ENCODE peak calls at places on chromosome X, in four cellular contexts. One of them, this sample, is unnamed.

GRCh38 chrX:85065512-85066198 is 62.0 kb downstream of the APOOL start:
- DNase-seq in CD8-positive, alpha-beta T cell: no peak
- DNase-seq in lower lobe of right lung: no peak
- DNase-seq in choroid plexus epithelial cell: no peak
- DNase-seq in this sample: no peak

GRCh38 chrX:46628406-46629371 is 55.1 kb downstream of the CHST7 start:
- DNase-seq in choroid plexus epithelial cell: peak
- DNase-seq in CD8-positive, alpha-beta T cell: no peak
- DNase-seq in lower lobe of right lung: peak
- DNase-seq in this sample: no peak

GRCh38 chrX:331145-331771 is 12.7 kb upstream of the GTPBP6 start:
- DNase-seq in CD8-positive, alpha-beta T cell: no peak
- DNase-seq in choroid plexus epithelial cell: peak
- DNase-seq in lower lobe of right lung: peak
- DNase-seq in this sample: no peak

GRCh38 chrX:44747317-44747716 is 96.5 kb upstream of the DUSP21 start:
- DNase-seq in CD8-positive, alpha-beta T cell: no peak
- DNase-seq in lower lobe of right lung: no peak
- DNase-seq in choroid plexus epithelial cell: peak
- DNase-seq in this sample: no peak

GRCh38 chrX:77398341-77398740 is 48.8 kb upstream of the FGF16 start:
- DNase-seq in CD8-positive, alpha-beta T cell: no peak
- DNase-seq in lower lobe of right lung: no peak
- DNase-seq in choroid plexus epithelial cell: no peak
- DNase-seq in this sample: no peak

GRCh38 chrX:131830400-131831184 is 192.5 kb upstream of the STK26 start:
- DNase-seq in lower lobe of right lung: peak
- DNase-seq in choroid plexus epithelial cell: peak
- DNase-seq in CD8-positive, alpha-beta T cell: peak
- DNase-seq in this sample: peak

GRCh38 chrX:63656871-63657580 is 128.0 kb downstream of the ARHGEF9 start:
- DNase-seq in CD8-positive, alpha-beta T cell: no peak
- DNase-seq in lower lobe of right lung: no peak
- DNase-seq in choroid plexus epithelial cell: peak
- DNase-seq in this sample: no peak

GRCh38 chrX:78517124-78517523 is 142.0 kb downstream of the RTL3 start:
- DNase-seq in choroid plexus epithelial cell: peak
- DNase-seq in lower lobe of right lung: no peak
- DNase-seq in CD8-positive, alpha-beta T cell: no peak
- DNase-seq in this sample: no peak

GRCh38 chrX:16771483-16772398 is 14.5 kb upstream of the TXLNG start:
- DNase-seq in choroid plexus epithelial cell: peak
- DNase-seq in lower lobe of right lung: no peak
- DNase-seq in CD8-positive, alpha-beta T cell: no peak
- DNase-seq in this sample: no peak

GRCh38 chrX:43655151-43655676 is 885 bp upstream of the MAOA start:
- DNase-seq in choroid plexus epithelial cell: peak
- DNase-seq in lower lobe of right lung: peak
- DNase-seq in CD8-positive, alpha-beta T cell: peak
- DNase-seq in this sample: peak

GRCh38 chrX:106899841-106900240 is 3.3 kb downstream of the RIPPLY1 start:
- DNase-seq in choroid plexus epithelial cell: no peak
- DNase-seq in lower lobe of right lung: no peak
- DNase-seq in CD8-positive, alpha-beta T cell: no peak
- DNase-seq in this sample: no peak

GRCh38 chrX:20968996-20969395 is 405.2 kb upstream of the CNKSR2 start:
- DNase-seq in lower lobe of right lung: no peak
- DNase-seq in CD8-positive, alpha-beta T cell: no peak
- DNase-seq in choroid plexus epithelial cell: peak
- DNase-seq in this sample: no peak

GRCh38 chrX:114611018-114611619 is 27.2 kb downstream of the HTR2C start:
- DNase-seq in lower lobe of right lung: no peak
- DNase-seq in choroid plexus epithelial cell: peak
- DNase-seq in CD8-positive, alpha-beta T cell: no peak
- DNase-seq in this sample: no peak

GRCh38 chrX:123392921-123393320 is 208.8 kb downstream of the GRIA3 start:
- DNase-seq in choroid plexus epithelial cell: no peak
- DNase-seq in CD8-positive, alpha-beta T cell: no peak
- DNase-seq in lower lobe of right lung: no peak
- DNase-seq in this sample: no peak

GRCh38 chrX:154603438-154604430 is 15.3 kb downstream of the CTAG1B start:
- DNase-seq in lower lobe of right lung: no peak
- DNase-seq in choroid plexus epithelial cell: peak
- DNase-seq in CD8-positive, alpha-beta T cell: peak
- DNase-seq in this sample: no peak

GRCh38 chrX:9758239-9758638 is 7.4 kb downstream of the GPR143 start:
- DNase-seq in CD8-positive, alpha-beta T cell: no peak
- DNase-seq in choroid plexus epithelial cell: no peak
- DNase-seq in lower lobe of right lung: no peak
- DNase-seq in this sample: no peak

GRCh38 chrX:86103061-86103460 is 45.2 kb upstream of the DACH2 start:
- DNase-seq in choroid plexus epithelial cell: peak
- DNase-seq in lower lobe of right lung: no peak
- DNase-seq in CD8-positive, alpha-beta T cell: no peak
- DNase-seq in this sample: no peak

GRCh38 chrX:82627568-82627967 is 880.5 kb upstream of the POU3F4 start:
- DNase-seq in lower lobe of right lung: no peak
- DNase-seq in choroid plexus epithelial cell: no peak
- DNase-seq in CD8-positive, alpha-beta T cell: no peak
- DNase-seq in this sample: no peak

GRCh38 chrX:68508799-68509198 is 9.9 kb downstream of the YIPF6 start:
- DNase-seq in choroid plexus epithelial cell: peak
- DNase-seq in lower lobe of right lung: no peak
- DNase-seq in CD8-positive, alpha-beta T cell: no peak
- DNase-seq in this sample: no peak

GRCh38 chrX:132564026-132564425 is 75.2 kb upstream of the MBNL3 start:
- DNase-seq in CD8-positive, alpha-beta T cell: no peak
- DNase-seq in lower lobe of right lung: no peak
- DNase-seq in choroid plexus epithelial cell: no peak
- DNase-seq in this sample: no peak

GRCh38 chrX:71178908-71179307 is 34.3 kb downstream of the NLGN3 start:
- DNase-seq in choroid plexus epithelial cell: peak
- DNase-seq in lower lobe of right lung: peak
- DNase-seq in CD8-positive, alpha-beta T cell: peak
- DNase-seq in this sample: peak

GRCh38 chrX:40171513-40172168 is 73.9 kb upstream of the BCOR start:
- DNase-seq in choroid plexus epithelial cell: peak
- DNase-seq in CD8-positive, alpha-beta T cell: peak
- DNase-seq in lower lobe of right lung: no peak
- DNase-seq in this sample: no peak

GRCh38 chrX:73127700-73128241 is 48.5 kb upstream of the PABPC1L2A start:
- DNase-seq in CD8-positive, alpha-beta T cell: no peak
- DNase-seq in lower lobe of right lung: no peak
- DNase-seq in choroid plexus epithelial cell: no peak
- DNase-seq in this sample: no peak

GRCh38 chrX:72409993-72410392 is 104.3 kb upstream of the CITED1 start:
- DNase-seq in lower lobe of right lung: no peak
- DNase-seq in CD8-positive, alpha-beta T cell: no peak
- DNase-seq in choroid plexus epithelial cell: no peak
- DNase-seq in this sample: no peak

GRCh38 chrX:52558140-52558539 is 41.3 kb upstream of the XAGE1B start:
- DNase-seq in CD8-positive, alpha-beta T cell: no peak
- DNase-seq in lower lobe of right lung: no peak
- DNase-seq in choroid plexus epithelial cell: no peak
- DNase-seq in this sample: no peak

GRCh38 chrX:38379088-38379487 is 26.7 kb downstream of the OTC start:
- DNase-seq in choroid plexus epithelial cell: peak
- DNase-seq in CD8-positive, alpha-beta T cell: no peak
- DNase-seq in lower lobe of right lung: no peak
- DNase-seq in this sample: no peak

GRCh38 chrX:143580266-143580665 is 55.6 kb downstream of the SLITRK4 start:
- DNase-seq in CD8-positive, alpha-beta T cell: no peak
- DNase-seq in choroid plexus epithelial cell: no peak
- DNase-seq in lower lobe of right lung: no peak
- DNase-seq in this sample: no peak

GRCh38 chrX:136473663-136474062 is 14.1 kb upstream of the BRS3 start:
- DNase-seq in CD8-positive, alpha-beta T cell: no peak
- DNase-seq in choroid plexus epithelial cell: no peak
- DNase-seq in lower lobe of right lung: no peak
- DNase-seq in this sample: no peak

GRCh38 chrX:136467321-136467720 is 20.4 kb upstream of the BRS3 start:
- DNase-seq in CD8-positive, alpha-beta T cell: no peak
- DNase-seq in choroid plexus epithelial cell: no peak
- DNase-seq in lower lobe of right lung: no peak
- DNase-seq in this sample: no peak

GRCh38 chrX:136464589-136464988 is 23.2 kb upstream of the BRS3 start:
- DNase-seq in choroid plexus epithelial cell: no peak
- DNase-seq in lower lobe of right lung: no peak
- DNase-seq in CD8-positive, alpha-beta T cell: no peak
- DNase-seq in this sample: no peak

GRCh38 chrX:136468391-136469103 is 19.2 kb upstream of the BRS3 start:
- DNase-seq in choroid plexus epithelial cell: no peak
- DNase-seq in lower lobe of right lung: no peak
- DNase-seq in CD8-positive, alpha-beta T cell: no peak
- DNase-seq in this sample: no peak
- TF ChIP-seq CTCF in choroid plexus epithelial cell: no peak
- TF ChIP-seq CTCF in lower lobe of right lung: no peak
- TF ChIP-seq CTCF in CD8-positive, alpha-beta T cell: no peak
- TF ChIP-seq CTCF in this sample: no peak

DNA sequence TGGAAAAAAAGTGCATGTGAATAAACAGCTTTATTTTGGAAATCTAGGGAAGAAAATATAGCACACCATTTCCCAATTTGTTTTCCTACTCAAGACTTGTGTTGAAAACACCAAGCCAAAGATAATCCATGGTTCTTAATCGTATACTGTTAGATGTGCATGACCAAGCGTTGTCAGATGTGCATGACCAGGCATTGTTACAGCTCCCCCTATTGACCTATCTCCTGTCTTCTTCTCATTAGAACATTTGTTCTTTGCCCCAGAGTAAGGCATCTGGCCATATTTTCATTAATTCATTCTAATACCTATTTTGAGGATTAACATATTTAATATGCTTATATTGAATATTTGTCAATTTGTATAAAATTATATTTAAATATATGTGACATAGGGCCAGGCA is 14.4 kb upstream of the VCX start:
- DNase-seq in CD8-positive, alpha-beta T cell: no peak
- DNase-seq in choroid plexus epithelial cell: no peak
- DNase-seq in lower lobe of right lung: no peak
- DNase-seq in this sample: no peak
- TF ChIP-seq CTCF in CD8-positive, alpha-beta T cell: no peak
- TF ChIP-seq CTCF in choroid plexus epithelial cell: no peak
- TF ChIP-seq CTCF in lower lobe of right lung: no peak
- TF ChIP-seq CTCF in this sample: no peak

GRCh38 chrX:151393514-151393913 is 3.5 kb upstream of the VMA21 start:
- DNase-seq in CD8-positive, alpha-beta T cell: peak
- DNase-seq in lower lobe of right lung: no peak
- DNase-seq in choroid plexus epithelial cell: peak
- DNase-seq in this sample: peak

GRCh38 chrX:151397741-151398070 is 700 bp downstream of the VMA21 start:
- DNase-seq in CD8-positive, alpha-beta T cell: no peak
- DNase-seq in choroid plexus epithelial cell: peak
- DNase-seq in lower lobe of right lung: no peak
- DNase-seq in this sample: no peak

GRCh38 chrX:151396042-151396826 is 772 bp upstream of the VMA21 start:
- DNase-seq in CD8-positive, alpha-beta T cell: peak
- DNase-seq in choroid plexus epithelial cell: peak
- DNase-seq in lower lobe of right lung: peak
- DNase-seq in this sample: no peak

GRCh38 chrX:151398346-151398745 is 1.3 kb downstream of the VMA21 start:
- DNase-seq in CD8-positive, alpha-beta T cell: no peak
- DNase-seq in lower lobe of right lung: no peak
- DNase-seq in choroid plexus epithelial cell: no peak
- DNase-seq in this sample: no peak

DNA sequence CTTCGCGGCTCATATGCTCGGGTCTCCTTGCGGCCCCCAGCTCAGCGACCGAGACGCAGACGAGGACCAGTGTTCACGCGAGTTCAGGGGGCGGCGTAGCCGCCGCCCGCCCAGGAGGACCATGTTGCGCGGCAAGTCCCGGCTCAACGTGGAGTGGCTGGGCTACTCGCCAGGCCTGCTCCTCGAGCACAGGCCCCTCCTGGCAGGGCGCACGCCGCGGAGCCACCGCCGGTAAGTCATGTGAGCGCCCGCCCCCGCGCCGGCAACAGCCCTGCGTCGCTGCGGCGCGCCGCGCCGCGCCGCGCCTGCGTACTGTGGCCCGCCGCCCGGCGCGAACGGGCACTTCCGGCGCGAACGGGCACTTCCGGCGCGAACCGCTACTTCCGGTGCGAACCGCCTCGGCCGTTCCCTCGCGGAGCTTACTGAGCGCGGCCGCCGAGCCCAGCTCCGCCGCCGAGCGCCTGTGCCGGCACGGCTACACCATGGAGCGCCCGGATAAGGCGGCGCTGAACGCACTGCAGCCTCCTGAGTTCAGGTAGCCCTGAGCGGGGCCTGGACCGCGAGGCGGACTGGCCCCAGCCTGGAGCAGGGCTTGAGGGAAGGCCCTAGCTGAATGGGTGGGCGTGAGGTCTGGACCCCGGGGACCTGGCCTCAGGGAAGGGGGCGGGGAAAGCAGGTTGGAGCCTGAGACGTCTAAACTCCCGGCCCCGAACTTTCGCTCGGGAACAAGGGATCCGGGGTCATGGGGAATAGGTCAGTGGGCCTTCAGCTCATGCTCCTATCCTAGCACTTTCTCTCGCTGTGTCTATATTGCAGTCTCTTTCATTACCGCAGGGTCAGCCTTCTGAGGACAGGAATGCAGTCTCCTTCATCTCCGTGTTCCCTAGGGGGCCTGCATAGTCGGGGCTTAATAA is at the start of gene VMA21:
- DNase-seq in choroid plexus epithelial cell: peak
- DNase-seq in lower lobe of right lung: peak
- DNase-seq in CD8-positive, alpha-beta T cell: peak
- DNase-seq in this sample: peak
- TF ChIP-seq CTCF in choroid plexus epithelial cell: no peak
- TF ChIP-seq CTCF in lower lobe of right lung: no peak
- TF ChIP-seq CTCF in CD8-positive, alpha-beta T cell: no peak
- TF ChIP-seq CTCF in this sample: no peak

DNA sequence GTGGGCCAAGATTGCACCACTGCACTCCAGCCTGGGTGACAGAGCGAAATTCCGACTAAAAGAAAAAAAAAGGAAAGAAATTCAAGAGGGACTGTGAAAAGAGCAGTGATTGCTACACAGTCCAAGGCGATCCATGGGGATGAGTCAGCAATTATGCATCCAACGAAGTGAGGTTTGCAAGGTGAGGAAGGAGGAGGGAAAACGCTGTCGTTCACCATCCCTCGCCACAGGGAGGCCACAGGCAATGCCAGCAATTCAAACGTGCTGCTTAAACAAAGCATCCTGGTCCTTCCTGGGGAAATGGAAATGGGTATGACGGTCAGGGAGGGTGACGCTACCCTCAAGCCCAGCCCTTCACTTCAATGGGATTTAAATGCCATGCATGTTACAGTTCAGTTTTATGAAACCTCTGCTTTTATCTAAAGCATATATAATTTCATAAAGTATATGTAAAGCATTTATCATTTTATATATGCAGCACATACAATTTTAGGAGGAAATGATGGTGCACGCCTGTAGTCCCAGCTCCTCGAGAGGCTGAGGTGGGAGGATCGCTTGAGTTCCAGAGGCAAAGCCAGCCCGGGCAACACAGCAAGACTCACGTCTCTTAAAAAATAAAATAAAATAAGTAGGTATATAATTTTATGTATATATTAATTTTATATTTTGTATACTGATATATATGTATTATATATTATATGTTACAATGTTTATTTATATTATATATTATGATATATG is 108.7 kb downstream of the DHRSX start:
- DNase-seq in lower lobe of right lung: no peak
- DNase-seq in CD8-positive, alpha-beta T cell: no peak
- DNase-seq in choroid plexus epithelial cell: peak
- DNase-seq in this sample: no peak
- TF ChIP-seq CTCF in lower lobe of right lung: no peak
- TF ChIP-seq CTCF in CD8-positive, alpha-beta T cell: no peak
- TF ChIP-seq CTCF in choroid plexus epithelial cell: peak
- TF ChIP-seq CTCF in this sample: no peak

This sample was measured in natural killer cell.